ENCODE peak calls at places on chromosomes 4 and X, in five cellular contexts. B is GM12878, D is keratinocyte, N is fibroblast of lung, K is cardiac muscle cell. P is an unnamed sample.

GRCh38 chr4:82588871-82589270 is 27.1 kb upstream of the TMEM150C start:
- DNase-seq in K (no peak), B (no peak), N (no peak), D (no peak), P (no peak)

GRCh38 chr4:19776021-19776459 is 475.7 kb upstream of the SLIT2 start:
- DNase-seq in B (no peak), K (peak; percentile 75), D (peak; percentile 1), N (peak; percentile 99), P (no peak)

GRCh38 chr4:21226637-21227538 is 526.6 kb downstream of the PACRGL start:
- DNase-seq in B (no peak), K (no peak), D (no peak), N (no peak), P (no peak)

GRCh38 chr4:137545461-137545861 is 13.2 kb upstream of the PCDH18 start:
- DNase-seq in K (peak; percentile 64), N (peak; percentile 90), B (no peak), D (no peak), P (no peak)

GRCh38 chrX:37468111-37468739 is 103.2 kb upstream of the LANCL3 start:
- DNase-seq in D (no peak), K (no peak), B (no peak), N (no peak), P (no peak)

GRCh38 chr4:75325316-75325715 is 188.9 kb downstream of the RCHY1 start:
- DNase-seq in K (no peak), B (no peak), N (no peak), D (no peak), P (no peak)

GRCh38 chrX:152907084-152907651 is 9.3 kb downstream of the ZNF185 start:
- DNase-seq in K (peak; percentile 67), D (no peak), B (no peak), N (peak; percentile 93), P (no peak)

GRCh38 chr4:180513076-180513475 is 1730.1 kb upstream of the TENM3 start:
- DNase-seq in N (no peak), K (no peak), B (no peak), D (no peak), P (no peak)

GRCh38 chrX:115988825-115989224 is 181.7 kb upstream of the AGTR2 start:
- DNase-seq in B (no peak), K (no peak), D (no peak), N (no peak), P (peak; percentile 6)

DNA sequence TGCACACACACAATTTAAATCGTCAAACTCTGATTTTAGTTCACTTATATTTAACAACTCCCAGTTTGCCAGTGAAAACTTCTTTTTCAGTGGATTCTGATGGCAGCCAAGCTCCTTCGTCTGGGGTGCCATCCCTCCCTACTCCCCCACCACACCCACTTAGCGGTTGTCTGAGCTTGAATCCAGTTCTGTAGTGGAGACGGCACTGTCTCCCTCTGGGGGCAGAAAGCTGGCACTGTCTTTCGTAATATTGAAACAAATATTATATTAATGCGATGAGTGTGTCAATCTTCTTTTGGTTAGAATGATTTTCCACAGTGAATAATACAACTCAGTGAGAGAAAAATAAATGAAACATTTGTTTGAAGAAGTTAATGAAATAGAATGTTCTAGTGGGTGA is 5.4 kb downstream of the MEPE start:
- DNase-seq in B (no peak), K (no peak), D (no peak), N (no peak), P (peak; percentile 14)
- TF ChIP-seq CTCF in B (peak; percentile 6), K (peak; percentile 46), D (peak; percentile 62), N (peak; percentile 27), P (peak; percentile 25)

DNA sequence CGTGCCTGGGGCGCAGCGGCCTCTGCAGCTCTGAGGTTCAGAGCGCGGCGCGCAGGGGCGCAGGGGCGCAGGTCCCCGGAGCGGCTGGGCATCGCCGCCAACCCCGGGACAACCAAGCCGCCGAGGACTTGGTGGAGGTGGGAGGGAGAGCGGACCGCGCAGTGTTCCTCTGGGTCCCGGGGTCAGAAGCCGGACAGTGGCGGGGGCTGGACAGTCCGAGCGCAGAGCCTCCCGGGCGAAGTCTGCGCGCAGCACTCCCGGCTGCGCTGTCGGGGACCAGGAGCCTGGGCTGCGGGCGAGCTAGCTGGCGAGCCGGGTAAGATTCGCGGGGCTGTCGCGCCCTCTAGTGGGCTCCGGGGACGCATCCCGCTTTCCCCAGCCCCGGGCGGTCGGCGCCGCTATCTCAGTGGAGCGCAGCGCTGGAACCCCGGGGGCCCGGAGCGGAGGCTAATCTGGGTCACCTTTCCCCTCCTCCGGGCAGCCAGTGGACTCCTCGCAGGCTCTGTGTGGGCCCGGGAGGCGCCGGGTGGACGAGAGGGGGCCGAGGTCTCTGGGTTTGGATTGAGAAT is 4.1 kb downstream of the PDGFRA start:
- DNase-seq in D (no peak), K (peak; percentile 84), B (no peak), N (peak; percentile 88), P (peak; percentile 86)
- H3K4me3 ChIP-seq in D (peak overlapping the region; percentile 40), K (peak overlapping the region; percentile 64), B (peak overlapping the region; percentile 63), N (peak overlapping the region; percentile 96), P (peak overlapping the region; percentile 38)

GRCh38 chr4:145181091-145181501 is 707 bp upstream of the OTUD4 start:
- DNase-seq in K (no peak), N (no peak), D (no peak), B (no peak), P (no peak)

GRCh38 chr4:145182212-145182611 is 1.8 kb upstream of the OTUD4 start:
- DNase-seq in D (no peak), B (no peak), N (no peak), K (no peak), P (peak; percentile 62)

GRCh38 chr4:145179201-145179860 is 1.1 kb downstream of the OTUD4 start:
- DNase-seq in B (peak; percentile 65), K (peak; percentile 63), N (peak; percentile 62), D (no peak), P (peak; percentile 94)

GRCh38 chr4:145178740-145179139 is 1.6 kb downstream of the OTUD4 start:
- DNase-seq in D (no peak), B (no peak), N (no peak), K (no peak), P (peak; percentile 50)

GRCh38 chr4:145180298-145181090 is at the start of gene OTUD4:
- DNase-seq in K (peak; percentile 98), D (no peak), N (peak; percentile 98), B (peak; percentile 79), P (peak; percentile 99)
- TF ChIP-seq CTCF in K (peak; percentile 20), D (peak; percentile 27), N (no peak), B (peak; percentile 20), P (peak; percentile 29)

DNA sequence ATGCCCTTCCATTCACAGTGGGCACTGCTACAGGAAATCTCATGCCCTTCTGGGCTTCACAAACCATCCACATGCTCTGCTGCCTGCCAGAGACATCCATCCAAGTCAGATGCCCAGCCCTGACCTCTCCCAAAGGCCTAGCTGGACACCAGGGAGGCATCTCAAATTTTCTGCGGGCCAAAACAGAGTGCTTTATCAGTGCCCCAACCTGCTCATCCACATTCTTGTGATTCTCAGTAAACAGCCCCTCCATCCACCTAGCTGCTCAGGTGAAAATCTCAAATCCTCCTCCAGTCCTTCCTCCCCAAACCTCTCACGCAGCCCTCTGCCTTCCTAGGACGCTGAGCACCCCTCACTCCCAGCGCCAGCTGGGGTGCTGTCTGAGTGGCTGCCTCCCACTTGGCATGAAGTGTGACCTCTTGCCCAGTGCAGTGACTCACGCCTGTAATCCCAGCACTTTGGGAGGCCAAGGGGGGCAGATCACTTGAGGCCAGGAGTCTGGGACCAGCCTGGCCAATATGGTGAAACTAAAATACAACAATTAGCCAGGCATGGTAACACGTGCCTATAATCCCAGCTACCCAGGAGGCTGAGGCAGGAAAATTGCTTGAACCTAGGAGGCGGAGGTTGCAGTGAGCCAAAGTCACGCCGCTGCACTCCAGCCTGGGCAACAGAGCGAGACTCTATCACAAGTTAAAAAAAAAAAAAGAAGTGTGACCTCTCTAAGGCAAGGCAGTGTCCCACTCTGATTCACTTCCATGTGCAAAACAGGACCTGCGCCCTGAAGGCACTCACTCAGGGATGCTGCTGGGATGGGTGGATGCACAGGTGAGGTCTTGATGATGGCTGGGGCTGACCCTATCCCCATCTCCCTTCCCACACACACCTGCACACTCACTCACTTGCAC is 1.7 kb upstream of the AFAP1 start:
- DNase-seq in B (no peak), D (no peak), K (peak; percentile 43), N (no peak), P (no peak)
- H3K4me3 ChIP-seq in B (no peak overlapping the region), D (no peak overlapping the region), K (no peak overlapping the region), N (no peak overlapping the region), P (no peak overlapping the region)

GRCh38 chrX:102899940-102900916 is 36.8 kb upstream of the RAB40AL start:
- DNase-seq in D (peak; percentile 28), K (peak; percentile 74), N (peak; percentile 68), B (peak; percentile 33), P (peak; percentile 66)
- TF ChIP-seq CTCF in D (peak; percentile 77), K (peak; percentile 63), N (peak; percentile 50), B (peak; percentile 68), P (peak; percentile 60)

DNA sequence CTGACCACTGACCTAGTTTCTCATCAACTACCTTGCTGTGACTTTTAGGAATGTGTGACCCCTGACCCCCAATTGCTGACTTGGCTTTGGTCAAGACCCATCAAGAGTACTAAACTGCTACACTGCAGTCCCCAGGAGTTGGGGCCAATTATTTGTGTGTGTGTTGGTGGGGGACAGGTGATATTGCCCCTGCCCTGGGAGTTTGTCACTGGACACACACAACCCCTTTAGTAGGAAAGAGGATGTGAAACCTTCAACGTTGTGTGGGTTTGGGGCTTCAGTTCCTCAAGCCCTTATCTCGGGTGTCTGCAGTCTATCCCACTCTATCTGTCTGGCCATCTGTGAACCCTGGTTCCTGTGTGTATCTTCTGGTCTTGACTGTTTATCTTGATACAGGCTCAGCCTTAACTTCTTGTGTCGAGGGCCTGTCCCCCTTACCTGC is 6.5 kb downstream of the SASH3 start:
- DNase-seq in D (no peak), K (no peak), B (peak; percentile 77), N (no peak), P (peak; percentile 84)
- H3K4me3 ChIP-seq in D (no peak overlapping the region), K (no peak overlapping the region), B (peak overlapping the region; percentile 35), N (no peak overlapping the region), P (peak overlapping the region; percentile 32)

DNA sequence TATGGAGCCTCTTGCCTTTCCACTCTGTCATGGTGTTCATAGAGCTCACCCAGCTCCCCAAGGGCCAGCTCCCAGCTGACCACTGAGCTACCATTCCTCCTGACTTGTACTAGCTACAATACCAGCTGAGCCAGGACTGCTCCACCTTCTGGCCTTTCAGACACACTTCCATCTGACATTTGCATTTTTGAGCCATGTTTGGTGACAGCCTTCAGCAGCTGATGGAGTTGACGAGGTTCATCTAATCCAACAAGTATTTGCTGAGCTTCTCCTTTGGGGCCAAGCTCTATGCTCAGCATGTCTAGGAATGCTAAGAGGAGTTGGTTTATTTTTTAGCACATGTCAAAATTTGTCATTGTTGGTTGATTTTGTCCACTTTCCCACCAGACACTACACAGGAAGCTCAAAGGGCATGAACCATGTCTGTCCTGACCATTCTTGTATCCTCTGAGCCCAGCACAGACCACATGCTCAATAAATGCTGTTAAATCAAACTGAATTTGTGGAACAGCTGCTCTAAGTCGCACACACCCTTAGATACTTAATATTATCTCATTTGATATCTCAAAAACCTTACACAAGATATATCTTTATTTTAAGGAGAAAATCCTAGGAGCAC is 142.6 kb upstream of the PPARGC1A start:
- DNase-seq in D (no peak), N (no peak), B (no peak), K (peak; percentile 43), P (peak; percentile 7)
- TF ChIP-seq CTCF in D (peak; percentile 70), N (no peak), B (peak; percentile 20), K (peak; percentile 36), P (no peak)